ENCODE peak calls at places on chromosomes 12 and 14, in five cellular contexts. S, B, Y, L and F are unnamed samples. For H3K36me3 and H3K4me1, the result is how much of the 10 kb centered on the place peaks cover.

GRCh38 chr14:54438703-54439102 is 2.5 kb downstream of the CNIH1 start:
- DNase-seq in Y (no peak), S (no peak), L (no peak), B (no peak), F (no peak)

GRCh38 chr12:124497658-124498057 is 69.8 kb downstream of the NCOR2 start:
- DNase-seq in S (peak), Y (peak), B (peak), L (peak), F (peak)

GRCh38 chr12:105993766-105994165 is 145.0 kb downstream of the NUAK1 start:
- DNase-seq in B (no peak), S (no peak), L (no peak), Y (peak), F (no peak)

GRCh38 chr14:33509927-33510535 is 440.8 kb downstream of the EGLN3 start:
- DNase-seq in B (peak), Y (no peak), S (no peak), L (no peak), F (no peak)

GRCh38 chr14:67938046-67938445 is 118.5 kb downstream of the RAD51B start:
- DNase-seq in Y (no peak), L (no peak), B (no peak), S (no peak), F (no peak)

GRCh38 chr12:26124491-26125450 is at the start of gene BHLHE41:
- DNase-seq in L (peak), S (peak), B (peak), Y (peak), F (peak)

GRCh38 chr14:101475468-101476257 is 85.6 kb upstream of the DIO3 start:
- DNase-seq in B (peak), Y (peak), L (no peak), S (peak), F (peak)

GRCh38 chr12:57319678-57320469 is 68.9 kb upstream of the STAC3 start:
- DNase-seq in B (no peak), Y (no peak), S (no peak), L (no peak), F (no peak)

GRCh38 chr12:113961921-113962710 is 4.0 kb downstream of the RBM19 start:
- DNase-seq in Y (peak), S (no peak), L (no peak), B (peak), F (no peak)

GRCh38 chr14:22774011-22774706 is 7.7 kb downstream of the OXA1L start:
- DNase-seq in B (no peak), S (no peak), Y (no peak), L (no peak), F (no peak)
- H3K27ac ChIP-seq in B (no peak), S (no peak), Y (no peak), L (no peak), F (no peak)

GRCh38 chr14:36301159-36301558 is 19.3 kb downstream of the MBIP start:
- DNase-seq in B (peak), S (peak), L (no peak), Y (peak), F (no peak)
- H3K36me3 ChIP-seq in B (half or more), S (under half), L (under half), Y (under half), F (under half)

GRCh38 chr14:93049867-93050331 is 65.8 kb downstream of the ITPK1 start:
- DNase-seq in B (no peak), L (no peak), S (no peak), Y (no peak), F (no peak)
- H3K4me1 ChIP-seq in B (under half), L (half or more), S (under half), Y (under half), F (under half)

DNA sequence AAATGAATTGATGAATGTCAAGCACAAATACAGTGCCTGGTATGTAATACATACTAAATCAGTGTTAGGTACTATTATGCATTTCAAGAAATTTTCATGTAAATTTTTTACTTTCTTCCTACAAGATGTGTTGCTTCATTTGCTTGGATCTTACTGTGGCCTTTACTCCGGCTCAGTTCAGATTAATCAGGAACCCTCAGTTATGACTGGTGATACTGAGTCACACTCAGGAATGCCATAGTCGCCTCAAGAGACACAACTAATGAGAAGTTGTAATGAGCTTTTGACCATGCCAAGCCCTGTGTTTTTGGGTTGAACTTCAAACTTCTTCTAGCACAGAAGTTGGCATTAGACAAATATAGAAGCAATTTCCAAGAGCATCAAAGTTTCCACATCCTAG is 96.0 kb downstream of the TGFB3 start:
- DNase-seq in S (no peak), Y (peak), B (peak), L (no peak), F (no peak)
- H3K27ac ChIP-seq in S (no peak), Y (no peak), B (peak), L (no peak), F (no peak)

DNA sequence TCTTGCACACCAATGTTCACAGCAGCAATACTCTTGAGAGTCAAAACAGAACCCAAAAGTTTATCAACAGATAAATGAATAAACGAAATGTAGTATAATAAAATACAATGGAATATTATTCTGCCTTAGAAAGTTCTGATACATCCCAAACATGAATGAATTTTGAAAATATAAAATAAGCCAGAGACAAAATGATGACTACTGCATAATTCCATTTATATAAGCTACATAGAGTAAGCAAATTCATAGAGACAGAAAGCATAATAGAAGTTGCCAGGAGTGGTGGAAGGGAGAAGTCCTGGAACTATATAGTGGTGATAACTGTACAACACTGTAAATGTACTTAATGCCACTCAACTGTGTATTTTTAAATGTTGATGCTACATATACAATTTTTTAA is 21.1 kb downstream of the KDM5A start:
- DNase-seq in L (no peak), S (no peak), B (no peak), Y (no peak), F (no peak)
- H3K36me3 ChIP-seq in L (under half), S (under half), B (half or more), Y (under half), F (under half)

GRCh38 chr14:35333347-35333730 is 41.2 kb downstream of the PSMA6 start:
- DNase-seq in S (no peak), Y (no peak), B (no peak), L (no peak), F (no peak)
- H3K4me1 ChIP-seq in S (half or more), Y (under half), B (under half), L (half or more), F (under half)

GRCh38 chr12:120247621-120248030 is 17.9 kb downstream of the PXN start:
- DNase-seq in B (peak), L (no peak), Y (peak), S (no peak), F (no peak)
- H3K27ac ChIP-seq in B (peak), L (peak), Y (peak), S (peak), F (peak)